ENCODE peak calls at places on chromosomes 11 and 22, in nine cellular contexts. H is GM12891, P is nucleus accumbens, J is type B pancreatic cell, L is cardiac septum, I is mesothelial cell of epicardium, X is mucosa of gallbladder, C is right lobe of liver, W is uterus. R is an unnamed sample.

GRCh38 chr11:109914038-109914437 is 179.2 kb upstream of the ZC3H12C start:
- DNase-seq in I (no peak), C (no peak), L (no peak), X (no peak), P (no peak), W (no peak), H (no peak), J (no peak), R (no peak)

GRCh38 chr11:82405392-82405791 is 328.3 kb downstream of the FAM181B start:
- DNase-seq in W (no peak), I (no peak), H (no peak), P (no peak), C (no peak), X (no peak), L (no peak), J (no peak), R (no peak)

GRCh38 chr11:23288001-23288783 is 427.9 kb upstream of the CCDC179 start:
- DNase-seq in X (no peak), W (no peak), P (no peak), I (no peak), L (no peak), C (no peak), J (no peak), H (no peak), R (no peak)

GRCh38 chr11:19441752-19442553 is 201.2 kb upstream of the E2F8 start:
- DNase-seq in X (peak), J (no peak), H (peak), W (no peak), L (no peak), C (no peak), I (no peak), P (no peak), R (no peak)

GRCh38 chr11:118398797-118399564 is 2.4 kb upstream of the ATP5MG start:
- DNase-seq in J (no peak), X (no peak), L (no peak), P (no peak), I (no peak), C (no peak), W (no peak), H (no peak), R (no peak)

GRCh38 chr11:69398529-69399492 is 82.7 kb upstream of the LINC01488 start:
- DNase-seq in P (no peak), C (no peak), H (no peak), L (peak), J (no peak), X (peak), I (no peak), W (no peak), R (peak)

GRCh38 chr11:35927730-35928129 is 16.1 kb upstream of the LDLRAD3 start:
- DNase-seq in I (no peak), P (no peak), L (peak), C (peak), J (no peak), W (peak), X (peak), H (no peak), R (peak)

GRCh38 chr11:94310191-94310875 is 6.0 kb downstream of the IZUMO1R start:
- DNase-seq in P (no peak), C (no peak), L (no peak), J (no peak), I (no peak), X (no peak), H (no peak), W (no peak), R (no peak)

GRCh38 chr22:29331658-29332300 is 16.3 kb upstream of the RASL10A start:
- DNase-seq in P (no peak), L (no peak), C (no peak), X (no peak), W (no peak), H (no peak), J (no peak), I (no peak), R (no peak)

GRCh38 chr22:28155808-28156207 is 236.8 kb upstream of the PITPNB start:
- DNase-seq in W (no peak), I (no peak), C (no peak), J (no peak), H (no peak), P (no peak), L (no peak), X (no peak), R (no peak)

R was measured in psoas muscle.